ENCODE peak calls at places on chromosomes 6 and 20, in ten cellular contexts. N is ovary, U is A549, O is transverse colon, A is stomach, X is heart left ventricle, T is adrenal gland, S is tibial nerve, Q is thyroid gland, D is uterus. L is an unnamed sample.

GRCh38 chr6:166318649-166319600 is 10.7 kb upstream of the PRR18 start:
- DNase-seq in S (no peak), D (no peak), U (no peak), X (peak), T (no peak), Q (no peak), A (no peak), O (no peak), N (no peak), L (no peak)

GRCh38 chr6:150204705-150205472 is 62.0 kb downstream of the PPP1R14C start:
- DNase-seq in A (no peak), U (no peak), D (no peak), O (no peak), T (no peak), S (no peak), Q (peak), X (no peak), N (no peak), L (no peak)

GRCh38 chr6:106981901-106982300 is 7.4 kb upstream of the CD24 start:
- DNase-seq in D (no peak), U (no peak), N (no peak), O (no peak), X (no peak), S (no peak), A (no peak), T (no peak), Q (no peak), L (no peak)

GRCh38 chr20:24634855-24635254 is 165.4 kb downstream of the SYNDIG1 start:
- DNase-seq in A (no peak), X (no peak), S (no peak), Q (peak), O (no peak), N (no peak), T (no peak), D (peak), U (peak), L (no peak)

GRCh38 chr20:588476-588875 is 21.6 kb downstream of the TCF15 start:
- DNase-seq in X (no peak), S (no peak), N (no peak), U (no peak), A (no peak), Q (no peak), T (no peak), O (no peak), D (no peak), L (no peak)

GRCh38 chr6:74073429-74073828 is 377.4 kb downstream of the CD109 start:
- DNase-seq in O (no peak), X (no peak), A (no peak), Q (no peak), N (no peak), T (no peak), D (no peak), S (no peak), U (no peak), L (no peak)

GRCh38 chr6:168937061-168937460 is 316.6 kb downstream of the THBS2 start:
- DNase-seq in U (no peak), A (no peak), D (no peak), Q (no peak), T (no peak), N (no peak), X (no peak), S (no peak), O (no peak), L (no peak)

GRCh38 chr6:132751306-132751705 is 6.4 kb downstream of the VNN2 start:
- DNase-seq in X (no peak), S (no peak), A (no peak), O (no peak), Q (no peak), D (no peak), N (no peak), T (no peak), U (no peak), L (no peak)

GRCh38 chr6:47629954-47630353 is 68.4 kb upstream of the ADGRF4 start:
- DNase-seq in T (no peak), Q (no peak), D (no peak), X (no peak), U (no peak), N (no peak), S (no peak), O (no peak), A (no peak), L (no peak)

GRCh38 chr6:99093781-99094180 is 146.0 kb upstream of the FBXL4 start:
- DNase-seq in Q (no peak), D (no peak), N (no peak), X (no peak), T (no peak), S (no peak), A (no peak), O (no peak), U (no peak), L (no peak)

GRCh38 chr6:10309826-10310405 is 105.0 kb downstream of the TFAP2A start:
- DNase-seq in X (no peak), A (no peak), O (no peak), S (no peak), T (no peak), U (no peak), D (no peak), N (no peak), Q (no peak), L (no peak)

DNA sequence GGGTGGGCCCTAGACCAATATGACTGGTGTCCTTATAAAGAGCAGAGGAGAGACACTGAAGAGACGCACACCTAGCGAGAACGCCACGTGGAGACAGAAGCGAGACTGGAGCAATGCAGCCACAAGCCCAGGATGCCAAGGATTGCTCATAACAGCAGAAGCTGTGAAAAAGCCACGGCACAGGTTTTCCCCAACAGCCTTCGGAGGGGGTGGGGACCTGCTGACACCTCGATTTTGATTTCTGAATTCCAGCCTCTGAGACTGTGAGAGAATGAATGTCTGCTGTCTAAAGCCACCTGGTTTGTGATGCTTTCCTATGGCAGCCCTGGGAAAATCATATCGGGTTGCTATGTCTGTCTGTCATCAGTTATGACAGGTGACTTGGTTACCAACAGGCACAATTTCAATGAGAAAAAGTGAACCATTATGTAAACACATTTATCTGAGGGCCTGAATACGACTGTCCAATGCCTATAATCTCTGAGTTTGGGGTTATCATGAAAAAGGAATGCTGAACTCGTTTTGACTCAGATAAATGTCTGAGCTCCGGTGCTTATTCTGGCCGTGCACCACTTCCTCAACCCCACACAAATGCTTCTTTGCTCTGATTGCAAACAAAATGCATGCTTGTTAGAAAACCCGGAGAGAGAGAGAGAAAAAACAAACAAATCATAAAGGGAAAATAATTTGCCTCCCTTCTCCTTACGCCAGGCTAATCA is 769.7 kb downstream of the PTPRT start:
- DNase-seq in U (no peak), O (no peak), N (no peak), Q (no peak), X (no peak), A (no peak), S (no peak), T (no peak), D (no peak), L (no peak)
- TF ChIP-seq POLR2A in U (no peak), O (no peak), N (no peak), Q (no peak), X (no peak), A (no peak), S (no peak), T (no peak), D (no peak), L (no peak)

GRCh38 chr6:27753668-27754407 is 158.4 kb downstream of the OR2B2 start:
- DNase-seq in A (peak), T (peak), U (peak), X (peak), Q (peak), S (no peak), O (peak), N (peak), D (peak), L (peak)
- TF ChIP-seq CTCF in A (no peak), T (no peak), U (no peak), X (no peak), Q (no peak), S (no peak), O (no peak), N (no peak), D (peak), L (no peak)

DNA sequence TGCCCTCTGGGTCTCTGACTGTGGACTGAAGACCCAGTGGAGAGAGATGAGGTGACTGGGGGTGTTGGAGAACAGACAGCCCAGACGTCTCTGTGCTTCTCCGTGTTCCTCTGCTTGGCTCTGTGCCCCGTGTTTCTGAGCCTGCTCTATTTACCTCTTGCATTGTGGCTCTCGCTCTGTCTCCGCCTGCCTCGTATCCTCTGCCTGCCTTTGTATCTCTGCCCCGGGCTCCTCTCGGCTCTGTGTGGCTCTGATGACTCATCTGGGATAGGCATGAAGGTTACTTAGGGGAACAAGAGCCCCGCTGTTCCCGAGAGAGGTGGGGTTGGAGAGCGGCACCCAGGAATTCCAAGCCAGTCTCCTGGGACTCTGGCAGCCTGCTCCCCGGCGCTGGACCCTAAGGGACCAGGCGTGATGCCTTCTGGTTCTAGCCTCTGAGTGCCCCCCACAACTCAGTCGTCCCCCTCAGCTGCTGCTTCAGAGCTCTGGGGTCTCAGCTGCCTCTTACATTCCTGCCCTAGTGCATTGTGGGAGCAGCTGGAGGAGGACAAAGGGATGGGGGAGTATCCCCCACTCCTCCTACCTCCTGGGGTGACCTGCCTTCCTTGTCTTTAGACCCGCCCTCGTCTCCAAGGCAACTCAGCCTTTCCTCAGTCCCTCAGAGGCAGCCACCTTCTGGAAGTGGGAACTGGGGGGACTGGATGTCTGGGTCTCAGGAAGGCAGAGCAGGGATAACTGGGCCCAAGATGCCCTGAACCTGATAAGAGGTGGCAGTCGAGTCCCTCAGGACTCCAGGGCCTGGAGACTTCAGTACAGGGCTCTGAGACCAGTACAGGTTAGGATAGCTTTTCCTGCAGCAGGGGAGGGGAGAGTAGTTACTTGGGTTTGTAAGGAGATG is 1.9 kb downstream of the DDR1 start:
- DNase-seq in O (peak), Q (peak), S (no peak), U (peak), D (peak), X (no peak), N (peak), T (peak), A (peak), L (peak)
- TF ChIP-seq POLR2A in O (no peak), Q (no peak), S (no peak), U (no peak), D (peak), X (no peak), N (no peak), T (peak), A (no peak), L (no peak)

DNA sequence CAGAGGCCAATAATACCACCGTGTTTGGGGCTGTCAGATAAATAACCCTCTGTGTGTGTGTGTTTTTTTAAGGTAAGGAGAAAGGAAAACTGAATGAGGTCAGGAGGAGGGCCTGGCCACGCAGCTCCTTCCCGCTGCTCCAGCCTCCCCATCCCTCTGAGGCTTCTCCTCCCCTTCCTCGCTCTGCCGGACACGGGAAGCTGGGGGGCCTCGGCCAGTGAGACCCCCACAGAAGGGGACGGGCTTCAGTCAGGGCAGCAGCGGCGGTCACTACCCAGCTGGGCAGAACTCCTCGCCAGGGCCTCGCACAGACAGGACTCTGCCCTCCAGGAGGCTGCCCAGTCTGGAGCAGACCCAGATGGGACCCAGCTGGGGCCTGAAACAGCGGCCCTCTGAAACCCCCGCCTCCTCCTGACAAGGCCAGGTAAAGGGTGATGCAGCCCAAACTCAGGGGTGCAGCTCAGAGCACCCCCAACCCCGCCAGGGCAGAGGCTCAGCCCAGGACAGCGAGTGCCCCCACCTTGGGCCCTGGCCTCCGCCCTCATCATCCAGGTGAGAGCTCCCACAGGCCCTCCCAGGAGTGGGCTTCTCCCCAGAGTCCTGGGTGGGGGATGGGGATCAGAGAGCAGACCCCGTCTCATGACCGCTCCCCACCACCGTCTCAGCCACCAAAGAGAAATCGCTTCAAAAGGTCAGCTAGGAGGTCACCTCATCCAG is 2.3 kb downstream of the EEF1A2 start:
- DNase-seq in Q (no peak), D (no peak), A (no peak), U (no peak), O (no peak), S (no peak), N (no peak), T (no peak), X (no peak), L (no peak)
- TF ChIP-seq CTCF in Q (no peak), D (no peak), A (no peak), U (peak), O (no peak), S (no peak), N (no peak), T (peak), X (peak), L (no peak)